ENCODE peak calls at places on chromosomes 7 and 10, in five cellular contexts. W is brain microvascular endothelial cell; S is sciatic nerve; A is NCI-H2081; U is stimulated activated CD4-positive, alpha-beta T cell treated with anti-CD3 and anti-CD28 coated beads, Interleukin-15, amount 100 ng/mL, for 1 hour. F is an unnamed sample.

GRCh38 chr7:27992092-27992491 is 188.5 kb downstream of the JAZF1 start:
- DNase-seq in W (no peak), S (no peak), A (no peak), U (no peak), F (no peak)

GRCh38 chr10:86048973-86049372 is 317.6 kb downstream of the GRID1 start:
- DNase-seq in W (no peak), S (peak), A (no peak), U (no peak), F (peak)

GRCh38 chr7:4203786-4204185 is 478.3 kb upstream of the FOXK1 start:
- DNase-seq in W (no peak), S (no peak), A (no peak), U (no peak), F (no peak)

GRCh38 chr7:53500076-53500475 is 464.6 kb downstream of the POM121L12 start:
- DNase-seq in W (no peak), S (no peak), A (no peak), U (no peak), F (no peak)

GRCh38 chr10:72333111-72334012 is 21.4 kb downstream of the DNAJB12 start:
- DNase-seq in W (no peak), S (no peak), A (no peak), U (no peak), F (no peak)

GRCh38 chr7:139598642-139599041 is 75.2 kb downstream of the CLEC2L start:
- DNase-seq in W (no peak), S (no peak), A (peak), U (no peak), F (no peak)

GRCh38 chr7:138886501-138886917 is 88.5 kb upstream of the ATP6V0A4 start:
- DNase-seq in W (peak), S (no peak), A (peak), U (no peak), F (no peak)

GRCh38 chr7:155228459-155228845 is 69.2 kb upstream of the INSIG1 start:
- DNase-seq in W (peak), S (no peak), A (no peak), U (no peak), F (no peak)

GRCh38 chr10:50431118-50431517 is 179.8 kb upstream of the ASAH2 start:
- DNase-seq in W (no peak), S (no peak), A (no peak), U (no peak), F (no peak)

GRCh38 chr7:3978839-3979238 is 677.8 kb downstream of the SDK1 start:
- DNase-seq in W (no peak), S (no peak), A (no peak), U (no peak), F (no peak)

GRCh38 chr7:128206017-128206746 is 34.9 kb upstream of the LEP start:
- DNase-seq in W (no peak), S (no peak), A (no peak), U (no peak), F (no peak)

GRCh38 chr7:157568785-157569584 is 232.2 kb downstream of the DNAJB6 start:
- DNase-seq in W (peak), S (peak), A (no peak), U (peak), F (no peak)

GRCh38 chr7:139853576-139854511 is 24.8 kb downstream of the TBXAS1 start:
- DNase-seq in W (peak), S (no peak), A (no peak), U (no peak), F (peak)

GRCh38 chr7:101877882-101878591 is 60.6 kb downstream of the CUX1 start:
- DNase-seq in W (no peak), S (no peak), A (no peak), U (no peak), F (no peak)

GRCh38 chr10:124551755-124552154 is 90.1 kb downstream of the LHPP start:
- DNase-seq in W (no peak), S (no peak), A (no peak), U (no peak), F (no peak)

GRCh38 chr7:90749262-90749661 is 153.1 kb downstream of the CDK14 start:
- DNase-seq in W (no peak), S (no peak), A (no peak), U (no peak), F (no peak)

GRCh38 chr10:79229081-79229541 is 118.2 kb upstream of the PPIF start:
- DNase-seq in W (no peak), S (no peak), A (peak), U (no peak), F (no peak)

GRCh38 chr10:100969175-100970075 is at the start of gene SEMA4G:
- DNase-seq in W (peak), S (peak), A (no peak), U (no peak), F (no peak)

GRCh38 chr7:157916946-157917670 is 580.3 kb downstream of the DNAJB6 start:
- DNase-seq in W (no peak), S (no peak), A (no peak), U (no peak), F (peak)

GRCh38 chr7:90720970-90721768 is 125.0 kb downstream of the CDK14 start:
- DNase-seq in W (peak), S (no peak), A (no peak), U (no peak), F (no peak)

GRCh38 chr10:30300728-30301127 is 48.4 kb downstream of the MTPAP start:
- DNase-seq in W (no peak), S (no peak), A (no peak), U (no peak), F (no peak)

GRCh38 chr7:1810521-1810920 is 140.4 kb downstream of the ELFN1 start:
- DNase-seq in W (no peak), S (no peak), A (no peak), U (no peak), F (peak)

GRCh38 chr10:129553928-129554327 is 86.9 kb downstream of the MGMT start:
- DNase-seq in W (no peak), S (no peak), A (no peak), U (no peak), F (no peak)